ENCODE peak calls at places on chromosomes 1 and 21, in nine cellular contexts. A is right cardiac atrium; N is sigmoid colon; X is CD8-positive, alpha-beta memory T cell; M is PC-9; E is left ventricle myocardium inferior; B is fibroblast of lung; Z is stomach; P is neural progenitor cell. U is an unnamed sample.
A peak's percentile ranks its signal among the peaks of the same experiment; 100 is the strongest.

GRCh38 chr1:242847390-242847993 is 323.0 kb upstream of the PLD5 start:
- DNase-seq in M (no peak), E (no peak), N (no peak), Z (no peak), B (peak; percentile 12), A (no peak), X (no peak), P (peak; percentile 60), U (no peak)

GRCh38 chr1:112196008-112196588 is 199.9 kb upstream of the CTTNBP2NL start:
- DNase-seq in B (no peak), M (peak; percentile 31), P (no peak), A (no peak), Z (no peak), X (no peak), N (no peak), E (no peak), U (no peak)

GRCh38 chr1:22673486-22674409 is 20.7 kb downstream of the C1QB start:
- DNase-seq in P (peak; percentile 93), Z (peak; percentile 48), N (no peak), E (peak; percentile 41), B (peak; percentile 49), M (no peak), A (peak; percentile 72), X (no peak), U (peak; percentile 28)

GRCh38 chr1:205062319-205062718 is 19.3 kb downstream of the CNTN2 start:
- DNase-seq in X (no peak), P (no peak), N (peak; percentile 50), E (no peak), Z (no peak), A (no peak), B (no peak), M (no peak), U (no peak)

GRCh38 chr1:14733053-14733778 is 134.7 kb downstream of the KAZN start:
- DNase-seq in P (peak; percentile 63), N (no peak), Z (no peak), M (no peak), X (no peak), A (no peak), E (no peak), B (peak; percentile 56), U (peak; percentile 18)

GRCh38 chr21:41689289-41689583 is 77.6 kb downstream of the RIPK4 start:
- DNase-seq in A (no peak), E (no peak), X (no peak), M (no peak), P (no peak), N (no peak), Z (no peak), B (no peak), U (no peak)

GRCh38 chr21:36040389-36040788 is 19.9 kb downstream of the SETD4 start:
- DNase-seq in Z (no peak), X (no peak), P (no peak), A (no peak), M (no peak), N (no peak), E (no peak), B (no peak), U (no peak)

GRCh38 chr21:46154955-46155513 is 345 bp downstream of the FTCD start:
- DNase-seq in A (peak; percentile 39), P (no peak), M (no peak), X (no peak), E (no peak), B (no peak), Z (no peak), N (peak; percentile 61), U (no peak)

GRCh38 chr1:43552813-43553212 is 22.1 kb downstream of the PTPRF start:
- DNase-seq in A (peak; percentile 84), M (no peak), P (no peak), B (peak; percentile 68), N (peak; percentile 93), Z (peak; percentile 51), X (no peak), E (peak; percentile 54), U (peak; percentile 73)

GRCh38 chr1:26336477-26337205 is 17.3 kb downstream of the CRYBG2 start:
- DNase-seq in M (peak; percentile 42), B (no peak), E (peak; percentile 70), X (peak; percentile 85), P (peak; percentile 91), A (peak; percentile 87), Z (peak; percentile 97), N (no peak), U (peak; percentile 97)

GRCh38 chr1:85328713-85329376 is 52.4 kb upstream of the BCL10 start:
- DNase-seq in M (peak; percentile 99), E (no peak), Z (no peak), N (no peak), A (no peak), P (no peak), X (no peak), B (peak; percentile 100), U (peak; percentile 14)

GRCh38 chr1:172452536-172453159 is 8.8 kb upstream of the PIGC start:
- DNase-seq in B (peak; percentile 21), P (peak; percentile 27), M (no peak), Z (no peak), X (no peak), N (no peak), A (no peak), E (no peak), U (no peak)

GRCh38 chr1:64980745-64981601 is 14.6 kb upstream of the JAK1 start:
- DNase-seq in Z (peak; percentile 30), A (no peak), M (no peak), E (no peak), B (peak; percentile 35), X (no peak), N (no peak), P (no peak), U (peak; percentile 55)

DNA sequence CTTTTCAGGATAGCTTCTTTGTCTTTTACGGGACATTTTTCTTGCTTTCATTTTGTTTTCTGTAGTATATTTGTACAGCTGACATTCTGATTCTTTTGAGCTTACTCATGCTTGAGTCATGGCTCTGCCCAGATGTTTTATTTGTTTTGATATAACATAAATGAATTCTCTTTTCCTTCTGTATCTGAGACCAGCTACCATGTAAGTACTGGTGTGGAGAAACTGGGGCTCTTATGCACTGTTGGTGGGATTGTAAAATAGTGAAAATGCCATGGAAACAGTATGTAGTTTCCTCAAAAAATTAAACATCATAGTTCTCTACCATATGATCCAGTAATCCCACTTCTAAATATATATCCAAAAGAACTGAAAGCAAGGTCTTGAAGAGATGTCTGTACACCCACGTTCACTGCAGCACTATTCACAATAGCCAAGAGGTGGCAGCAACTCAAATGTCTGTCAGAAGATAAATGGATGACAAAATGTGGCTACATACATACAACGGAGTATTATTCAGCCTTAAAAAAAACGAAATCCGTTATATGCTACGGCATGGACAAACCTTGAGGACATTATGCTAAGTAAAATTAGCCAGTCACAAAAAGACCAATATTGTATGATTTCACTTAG is 61.4 kb downstream of the EIF2B3 start:
- DNase-seq in M (peak; percentile 44), X (no peak), N (no peak), P (peak; percentile 5), Z (no peak), A (no peak), E (no peak), B (peak; percentile 87), U (no peak)
- H3K4me3 ChIP-seq in M (no peak overlapping the region), X (no peak overlapping the region), N (no peak overlapping the region), P (no peak overlapping the region), Z (no peak overlapping the region), A (no peak overlapping the region), E (no peak overlapping the region), B (no peak overlapping the region), U (no peak overlapping the region)

GRCh38 chr1:9149837-9150581 is 21.1 kb upstream of the GPR157 start:
- DNase-seq in M (no peak), E (peak; percentile 53), X (no peak), P (no peak), N (no peak), Z (no peak), B (peak; percentile 33), A (peak; percentile 80), U (no peak)

GRCh38 chr1:9153152-9153551 is 24.2 kb upstream of the GPR157 start:
- DNase-seq in Z (no peak), P (no peak), N (no peak), A (no peak), X (no peak), E (no peak), B (no peak), M (no peak), U (no peak)

GRCh38 chr1:9151326-9151860 is 22.5 kb upstream of the GPR157 start:
- DNase-seq in N (no peak), B (peak; percentile 33), P (no peak), M (no peak), A (peak; percentile 66), Z (no peak), X (no peak), E (peak; percentile 40), U (no peak)

GRCh38 chr1:9150582-9151290 is 21.8 kb upstream of the GPR157 start:
- DNase-seq in E (peak; percentile 61), A (peak; percentile 73), M (no peak), N (peak; percentile 76), X (no peak), P (no peak), B (peak; percentile 27), Z (no peak), U (peak; percentile 22)

DNA sequence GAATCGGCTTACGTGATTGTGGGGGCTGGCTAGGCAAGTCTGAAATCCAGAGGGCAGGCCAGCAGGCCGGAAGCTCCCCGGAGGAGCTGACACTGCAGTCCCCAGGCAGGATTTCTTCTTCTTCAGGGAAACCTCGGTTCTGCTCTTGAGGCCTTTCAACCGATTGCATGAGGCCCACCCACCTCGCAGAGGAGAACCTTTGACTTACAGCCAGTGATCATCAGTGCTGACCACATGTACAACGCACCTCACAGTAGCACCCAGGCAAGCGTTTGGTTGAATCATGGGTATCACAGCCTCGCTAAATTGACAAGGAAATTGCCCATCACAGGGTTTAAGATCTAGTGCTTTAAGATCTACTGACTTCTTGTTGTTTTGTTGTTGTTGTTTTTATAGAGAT is 23.6 kb upstream of the GPR157 start:
- DNase-seq in P (no peak), Z (no peak), E (no peak), A (no peak), N (no peak), M (no peak), B (no peak), X (no peak), U (no peak)
- H3K27ac ChIP-seq in P (no peak overlapping the region), Z (no peak overlapping the region), E (peak overlapping the region; percentile 85), A (no peak overlapping the region), N (no peak overlapping the region), M (no peak overlapping the region), B (no peak overlapping the region), X (no peak overlapping the region), U (no peak overlapping the region)

GRCh38 chr1:13730751-13731482 is 30.9 kb downstream of the PRDM2 start:
- DNase-seq in N (no peak), E (no peak), P (no peak), X (peak; percentile 71), B (peak; percentile 74), A (peak; percentile 46), Z (peak; percentile 50), M (no peak), U (peak; percentile 40)
- H3K4me3 ChIP-seq in N (no peak overlapping the region), E (peak overlapping the region; percentile 20), P (no peak overlapping the region), X (peak overlapping the region; percentile 33), B (no peak overlapping the region), A (no peak overlapping the region), Z (no peak overlapping the region), M (no peak overlapping the region), U (no peak overlapping the region)

GRCh38 chr1:176815621-176816020 is 348.9 kb downstream of the ASTN1 start:
- DNase-seq in X (no peak), N (no peak), A (no peak), Z (no peak), M (no peak), P (no peak), E (no peak), B (no peak), U (no peak)

GRCh38 chr1:176816232-176816631 is 348.3 kb downstream of the ASTN1 start:
- DNase-seq in N (no peak), X (no peak), E (no peak), A (no peak), P (no peak), B (no peak), Z (no peak), M (no peak), U (no peak)

GRCh38 chr1:176811896-176812295 is 348.9 kb downstream of the PAPPA2 start:
- DNase-seq in M (no peak), Z (no peak), A (no peak), X (no peak), P (peak; percentile 45), B (no peak), E (no peak), N (no peak), U (no peak)
- H3K27ac ChIP-seq in M (no peak overlapping the region), Z (no peak overlapping the region), A (no peak overlapping the region), X (no peak overlapping the region), P (no peak overlapping the region), B (no peak overlapping the region), E (no peak overlapping the region), N (no peak overlapping the region), U (no peak overlapping the region)

U was measured in body of pancreas.